ENCODE peak calls at places on chromosomes 6 and 20, in four cellular contexts. H is uterus, Q is NCI-H82, R is NB4. K is an unnamed sample.

GRCh38 chr6:45655630-45656422 is 278.1 kb upstream of the SUPT3H start:
- DNase-seq in H (no peak), Q (no peak), R (no peak), K (no peak)

GRCh38 chr6:14743465-14744211 is 502.2 kb upstream of the JARID2 start:
- DNase-seq in H (no peak), Q (no peak), R (peak), K (no peak)

GRCh38 chr6:17656644-17657043 is 50.1 kb downstream of the NUP153 start:
- DNase-seq in H (no peak), Q (no peak), R (peak), K (no peak)

GRCh38 chr20:16518068-16518783 is 55.0 kb downstream of the KIF16B start:
- DNase-seq in H (no peak), Q (peak), R (peak), K (no peak)

GRCh38 chr6:39964094-39964493 is 29.8 kb upstream of the MOCS1 start:
- DNase-seq in H (no peak), Q (no peak), R (no peak), K (no peak)

GRCh38 chr6:84651583-84651982 is 112.8 kb downstream of the TBX18 start:
- DNase-seq in H (no peak), Q (no peak), R (no peak), K (no peak)

GRCh38 chr20:11585752-11586352 is 331.8 kb upstream of the BTBD3 start:
- DNase-seq in H (no peak), Q (peak), R (peak), K (no peak)

GRCh38 chr6:26335631-26336323 is 29.2 kb upstream of the BTN3A2 start:
- DNase-seq in H (no peak), Q (no peak), R (no peak), K (no peak)

GRCh38 chr6:107618672-107619071 is 128.8 kb downstream of the SOBP start:
- DNase-seq in H (no peak), Q (no peak), R (no peak), K (no peak)

GRCh38 chr6:110518281-110518623 is 41.8 kb upstream of the SLC22A16 start:
- DNase-seq in H (no peak), Q (peak), R (peak), K (no peak)

GRCh38 chr20:31572701-31573554 is 32.2 kb upstream of the ID1 start:
- DNase-seq in H (peak), Q (peak), R (peak), K (peak)

GRCh38 chr6:19538086-19538485 is 299.1 kb upstream of the ID4 start:
- DNase-seq in H (no peak), Q (no peak), R (no peak), K (no peak)

GRCh38 chr6:47004458-47004857 is 37.7 kb downstream of the ADGRF1 start:
- DNase-seq in H (no peak), Q (no peak), R (peak), K (no peak)

K was measured in heart left ventricle.